ENCODE peak calls at places on chromosome 4, in five cellular contexts. O, X, E, J and K are unnamed samples.

GRCh38 chr4:107801766-107802211 is 22.9 kb upstream of the SGMS2 start:
- DNase-seq in O (no peak), X (no peak), E (peak), J (no peak), K (no peak)

GRCh38 chr4:98568896-98569663 is 89.3 kb downstream of the TSPAN5 start:
- DNase-seq in O (no peak), X (peak), E (no peak), J (no peak), K (no peak)

GRCh38 chr4:141192564-141192963 is 28.1 kb upstream of the ZNF330 start:
- DNase-seq in O (no peak), X (no peak), E (no peak), J (no peak), K (no peak)

GRCh38 chr4:55754754-55755350 is 64.7 kb upstream of the EXOC1L start:
- DNase-seq in O (no peak), X (no peak), E (no peak), J (peak), K (no peak)

GRCh38 chr4:113686950-113687718 is 74.4 kb downstream of the CAMK2D start:
- DNase-seq in O (no peak), X (no peak), E (no peak), J (no peak), K (no peak)

GRCh38 chr4:52241916-52242315 is 190.8 kb downstream of the SPATA18 start:
- DNase-seq in O (no peak), X (no peak), E (no peak), J (no peak), K (no peak)

GRCh38 chr4:76539979-76540378 is 105.0 kb downstream of the SHROOM3 start:
- DNase-seq in O (no peak), X (no peak), E (no peak), J (no peak), K (no peak)

GRCh38 chr4:74440356-74440755 is 4.6 kb upstream of the AREG start:
- DNase-seq in O (no peak), X (no peak), E (no peak), J (no peak), K (no peak)

GRCh38 chr4:87521757-87522374 is 7.3 kb downstream of the SPARCL1 start:
- DNase-seq in O (no peak), X (no peak), E (no peak), J (peak), K (no peak)

GRCh38 chr4:148214529-148215166 is 227.6 kb downstream of the NR3C2 start:
- DNase-seq in O (peak), X (peak), E (peak), J (peak), K (peak)

GRCh38 chr4:43014266-43014665 is 121.8 kb downstream of the GRXCR1 start:
- DNase-seq in O (no peak), X (peak), E (no peak), J (no peak), K (no peak)

GRCh38 chr4:105560488-105560887 is 8.1 kb downstream of the ARHGEF38 start:
- DNase-seq in O (no peak), X (no peak), E (no peak), J (no peak), K (no peak)

GRCh38 chr4:2468464-2469191 is at the start of gene RNF4:
- DNase-seq in O (peak), X (peak), E (peak), J (peak), K (peak)

GRCh38 chr4:40395908-40396806 is 61.0 kb downstream of the CHRNA9 start:
- DNase-seq in O (peak), X (no peak), E (peak), J (peak), K (peak)

GRCh38 chr4:151808120-151808529 is 47.3 kb upstream of the GATB start:
- DNase-seq in O (no peak), X (no peak), E (no peak), J (no peak), K (no peak)